ENCODE peak calls at places on chromosomes 1 and 21, in four cellular contexts. O is stomach, J is endothelial cell of umbilical vein, T is tibial nerve. R is an unnamed sample. For H3K4me1, the result is how much of the 10 kb centered on the place peaks cover.

GRCh38 chr1:175208773-175209492 is 16.4 kb upstream of the KIAA0040 start:
- DNase-seq in O (no peak), T (no peak), J (no peak), R (no peak)

GRCh38 chr1:12097321-12097720 is 34.2 kb downstream of the TNFRSF8 start:
- DNase-seq in T (no peak), O (no peak), J (no peak), R (no peak)

GRCh38 chr1:23791434-23792047 is 596 bp downstream of the LYPLA2 start:
- DNase-seq in J (no peak), O (peak), T (no peak), R (peak)

GRCh38 chr1:109185990-109186703 is 27.6 kb upstream of the SARS1 start:
- DNase-seq in J (no peak), T (no peak), O (no peak), R (peak)

GRCh38 chr1:176626572-176627061 is 163.6 kb downstream of the PAPPA2 start:
- DNase-seq in O (no peak), J (no peak), T (no peak), R (no peak)

GRCh38 chr1:151991663-151992344 is 1.9 kb downstream of the S100A10 start:
- DNase-seq in J (peak), O (no peak), T (no peak), R (no peak)

GRCh38 chr1:224923726-224924125 is 5.7 kb upstream of the DNAH14 start:
- DNase-seq in T (no peak), J (no peak), O (no peak), R (no peak)

GRCh38 chr1:51519048-51519856 is at the start of gene EPS15:
- DNase-seq in T (peak), J (peak), O (peak), R (peak)

GRCh38 chr1:24765308-24765988 is 20.2 kb downstream of the CLIC4 start:
- DNase-seq in T (no peak), J (peak), O (no peak), R (no peak)

GRCh38 chr21:20814090-20814489 is 184.1 kb upstream of the NCAM2 start:
- DNase-seq in J (no peak), O (no peak), T (no peak), R (no peak)

GRCh38 chr1:41743361-41743760 is 175.4 kb downstream of the HIVEP3 start:
- DNase-seq in T (no peak), O (no peak), J (no peak), R (no peak)

GRCh38 chr21:24941316-24942185 is 665.7 kb downstream of the MRPL39 start:
- DNase-seq in O (peak), T (no peak), J (no peak), R (no peak)

GRCh38 chr1:218785928-218786327 is 387.8 kb upstream of the LYPLAL1 start:
- DNase-seq in J (peak), O (no peak), T (peak), R (peak)

GRCh38 chr21:44935533-44935927 is 4.3 kb upstream of the SLX9 start:
- DNase-seq in O (no peak), J (no peak), T (no peak), R (no peak)

GRCh38 chr21:14403681-14404318 is 20.9 kb upstream of the HSPA13 start:
- DNase-seq in T (no peak), O (no peak), J (peak), R (no peak)

GRCh38 chr21:44926364-44927101 is 5.8 kb upstream of the ITGB2 start:
- DNase-seq in T (no peak), J (no peak), O (no peak), R (no peak)

GRCh38 chr1:92754000-92754787 is 30.7 kb downstream of the EVI5 start:
- DNase-seq in O (no peak), J (no peak), T (no peak), R (no peak)

GRCh38 chr1:67312630-67313029 is 5.0 kb downstream of the IL12RB2 start:
- DNase-seq in T (no peak), O (no peak), J (no peak), R (no peak)

DNA sequence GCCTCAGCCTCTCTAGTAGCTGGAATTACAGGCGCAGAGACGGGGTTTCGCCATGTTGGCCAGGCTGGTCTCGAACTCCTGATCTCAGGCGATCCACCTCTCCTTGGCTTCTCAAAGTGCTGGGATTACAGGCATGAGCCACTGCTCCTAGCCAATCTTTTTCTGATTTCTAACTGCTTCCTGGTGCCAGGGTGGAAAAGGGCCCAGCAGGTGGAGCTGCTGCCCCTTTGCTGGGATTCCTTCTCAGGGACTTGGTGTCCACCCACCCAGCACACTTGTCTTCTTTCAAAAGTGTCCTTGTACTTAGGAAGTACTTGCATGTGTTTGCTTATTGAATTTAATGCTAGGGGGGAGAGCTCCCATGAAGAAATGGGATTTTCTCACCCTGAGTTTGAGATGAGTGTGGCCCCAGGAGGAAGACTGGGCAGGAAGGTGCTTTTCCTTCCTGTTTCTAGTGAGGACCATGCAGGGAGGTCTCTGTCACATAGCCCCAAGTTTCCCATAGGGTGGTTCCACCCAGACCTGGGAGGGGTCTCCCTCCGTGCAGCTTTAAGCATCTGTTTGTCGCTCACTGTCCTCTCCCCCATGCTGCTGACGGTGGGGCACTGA is 14.2 kb downstream of the UTP11 start:
- DNase-seq in T (no peak), O (peak), J (peak), R (peak)
- TF ChIP-seq POLR2A in T (no peak), O (no peak), J (no peak), R (no peak)

GRCh38 chr1:208149776-208150514 is 94.2 kb downstream of the PLXNA2 start:
- DNase-seq in T (peak), O (peak), J (no peak), R (peak)
- H3K4me1 ChIP-seq in T (under half), O (half or more), J (under half), R (half or more)

GRCh38 chr1:53063744-53064515 is 1.9 kb downstream of the PODN start:
- DNase-seq in T (no peak), J (no peak), O (no peak), R (no peak)

GRCh38 chr1:53060580-53060979 is 1.4 kb upstream of the PODN start:
- DNase-seq in O (no peak), J (no peak), T (peak), R (no peak)

GRCh38 chr1:53062731-53063591 is 948 bp downstream of the PODN start:
- DNase-seq in T (no peak), O (no peak), J (no peak), R (peak)

GRCh38 chr1:53061859-53062714 is at the start of gene PODN:
- DNase-seq in T (peak), O (no peak), J (no peak), R (no peak)

DNA sequence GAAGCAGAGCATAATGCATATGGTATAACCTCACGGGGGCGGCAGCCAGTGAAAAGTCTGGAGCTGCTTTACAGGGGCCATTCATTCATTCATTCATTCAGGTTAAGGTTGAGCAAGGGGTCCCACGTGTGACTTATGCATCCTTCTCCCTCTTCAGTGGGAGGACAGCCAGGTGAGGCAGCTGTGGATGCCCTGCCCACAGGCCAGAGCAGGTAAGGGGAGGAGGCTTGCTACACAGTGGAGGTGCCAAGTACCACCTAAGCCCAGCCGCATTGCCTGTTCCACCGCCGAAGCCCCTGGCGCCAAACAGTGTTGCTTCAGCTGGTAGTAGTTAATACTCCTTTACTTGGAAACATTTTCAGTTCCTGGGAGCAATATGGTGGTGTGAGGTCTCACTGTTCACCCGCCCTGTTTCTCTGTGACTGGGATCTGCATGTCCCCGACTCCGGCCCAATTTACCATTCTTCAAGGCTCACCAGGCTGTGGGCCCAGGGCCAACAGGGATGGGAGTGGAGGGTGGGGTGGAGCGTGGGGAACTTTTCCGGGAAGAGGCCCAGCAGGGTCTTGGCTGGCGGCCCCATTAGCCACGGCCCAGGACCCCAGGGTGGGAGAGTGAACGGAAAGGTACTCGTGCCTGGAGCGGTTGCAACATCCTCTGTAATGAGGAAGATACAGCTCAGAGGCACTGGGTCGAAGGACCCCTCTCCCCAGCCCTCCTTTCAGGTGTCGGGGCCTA is 722 bp upstream of the PODN start:
- DNase-seq in T (peak), J (no peak), O (no peak), R (peak)
- H3K27ac ChIP-seq in T (peak), J (no peak), O (peak), R (peak)

DNA sequence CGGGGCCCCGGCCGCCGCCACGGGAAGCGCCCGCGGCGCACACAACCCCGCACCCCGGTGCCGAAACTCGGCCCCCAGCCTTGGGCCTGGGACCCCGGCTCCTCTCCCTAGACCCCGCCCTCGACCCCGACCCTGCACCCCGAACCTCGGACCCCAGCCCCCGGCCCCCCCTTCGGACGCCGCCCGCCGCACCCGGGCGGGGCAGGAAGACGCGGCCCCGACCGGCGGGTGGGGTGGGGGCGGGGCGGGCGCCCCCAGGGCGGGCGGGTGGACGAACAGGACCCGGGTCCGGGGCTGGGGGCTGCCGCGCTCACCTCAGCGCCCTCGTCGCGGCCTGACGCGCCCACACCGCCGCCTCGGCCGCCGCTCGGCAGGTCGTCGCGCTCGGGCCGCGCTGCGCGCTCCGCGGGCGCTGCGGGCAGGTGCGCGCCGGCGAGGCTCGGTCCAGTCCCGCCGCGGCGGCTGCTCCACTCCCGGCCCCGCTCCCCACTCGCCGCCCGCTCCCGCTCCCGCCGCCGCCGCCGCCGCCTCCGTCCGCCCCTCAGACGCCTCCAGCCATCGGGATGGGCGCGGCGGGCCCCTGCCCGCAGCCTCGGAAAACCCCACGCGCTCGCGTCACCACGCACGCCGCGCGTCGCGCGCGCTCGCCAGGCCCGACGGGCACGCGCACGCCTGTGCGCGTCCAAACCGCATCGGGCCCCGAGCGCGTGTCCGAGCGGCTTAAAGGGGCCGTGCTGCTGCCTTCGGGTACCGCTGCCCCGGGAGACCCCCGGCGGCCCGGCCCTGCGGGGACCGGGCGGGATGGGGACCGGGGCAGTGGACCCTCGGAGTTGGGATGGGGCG is at the start of gene GNB1:
- DNase-seq in T (peak), J (peak), O (peak), R (peak)
- TF ChIP-seq POLR2A in T (peak), J (no peak), O (no peak), R (peak)

DNA sequence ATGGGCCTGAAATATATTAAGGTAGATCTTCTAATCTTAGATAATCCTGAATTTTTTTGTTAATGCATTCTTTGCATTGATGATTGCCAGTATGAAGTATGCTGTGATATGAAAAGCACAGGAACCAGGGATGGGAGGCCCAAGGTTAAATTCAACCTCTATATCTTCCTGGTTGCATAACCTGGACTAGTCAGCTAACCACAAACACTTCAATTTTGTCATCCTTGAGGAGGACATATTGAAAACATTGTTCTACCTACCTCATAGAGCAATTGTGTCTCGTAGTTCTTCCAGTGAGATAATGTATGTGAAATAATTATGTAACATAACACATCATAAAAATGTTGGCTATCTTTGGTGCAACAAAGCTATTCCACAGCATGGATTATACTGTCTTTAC is 25.6 kb downstream of the PDC start:
- DNase-seq in O (no peak), T (no peak), J (no peak), R (no peak)
- H3K4me1 ChIP-seq in O (under half), T (under half), J (under half), R (under half)

DNA sequence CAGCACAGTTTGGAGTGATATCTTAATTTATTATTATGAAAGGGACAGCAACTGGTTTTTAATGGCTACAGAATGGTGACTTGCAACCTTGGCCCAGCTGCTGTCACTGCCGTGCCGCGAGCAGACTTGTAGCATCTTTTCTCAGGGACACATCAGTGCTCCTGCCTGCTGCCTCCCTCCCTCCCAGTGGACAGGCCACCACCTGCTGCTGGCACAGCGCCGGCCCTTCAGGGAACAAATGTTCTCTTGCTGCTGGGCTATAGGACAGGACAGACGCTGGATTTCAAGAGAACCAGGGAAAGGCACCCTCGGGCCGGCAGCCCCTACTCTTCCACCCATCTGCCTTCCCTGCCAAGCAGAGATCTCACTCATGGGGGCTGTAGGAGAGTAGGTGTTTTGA is 413.8 kb upstream of the NFIA start:
- DNase-seq in O (no peak), T (no peak), J (no peak), R (no peak)
- H3K27ac ChIP-seq in O (no peak), T (no peak), J (no peak), R (no peak)

DNA sequence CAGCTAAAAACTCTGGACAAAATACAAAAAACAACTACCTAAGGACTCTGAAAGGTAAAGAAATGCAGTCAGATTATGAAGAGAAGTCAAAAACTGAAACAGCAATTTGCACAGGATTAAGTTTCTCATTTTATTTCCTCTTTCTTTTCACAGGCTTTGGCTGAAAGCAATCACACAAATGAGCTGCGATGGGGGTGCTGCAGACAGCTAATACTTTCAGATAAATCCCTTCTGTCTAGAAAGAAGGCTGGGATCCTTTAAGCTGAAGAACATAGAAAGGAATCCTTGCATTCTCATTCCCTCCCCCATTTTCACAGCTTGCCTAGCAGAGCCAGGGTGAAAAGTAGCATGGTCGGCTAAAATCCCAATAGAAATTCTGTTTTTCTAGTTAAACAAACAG is 32.0 kb upstream of the PRDX6 start:
- DNase-seq in O (no peak), J (no peak), T (no peak), R (no peak)
- TF ChIP-seq POLR2A in O (no peak), J (no peak), T (no peak), R (no peak)

GRCh38 chr1:36166938-36167910 is 11.3 kb downstream of the MAP7D1 start:
- DNase-seq in T (no peak), O (no peak), J (no peak), R (no peak)

GRCh38 chr1:36164399-36164798 is 8.4 kb downstream of the MAP7D1 start:
- DNase-seq in J (no peak), O (no peak), T (no peak), R (no peak)

GRCh38 chr1:36166136-36166535 is 10.2 kb downstream of the MAP7D1 start:
- DNase-seq in O (no peak), T (no peak), J (no peak), R (no peak)

GRCh38 chr1:36163426-36163825 is 7.5 kb downstream of the MAP7D1 start:
- DNase-seq in J (no peak), O (no peak), T (no peak), R (no peak)

DNA sequence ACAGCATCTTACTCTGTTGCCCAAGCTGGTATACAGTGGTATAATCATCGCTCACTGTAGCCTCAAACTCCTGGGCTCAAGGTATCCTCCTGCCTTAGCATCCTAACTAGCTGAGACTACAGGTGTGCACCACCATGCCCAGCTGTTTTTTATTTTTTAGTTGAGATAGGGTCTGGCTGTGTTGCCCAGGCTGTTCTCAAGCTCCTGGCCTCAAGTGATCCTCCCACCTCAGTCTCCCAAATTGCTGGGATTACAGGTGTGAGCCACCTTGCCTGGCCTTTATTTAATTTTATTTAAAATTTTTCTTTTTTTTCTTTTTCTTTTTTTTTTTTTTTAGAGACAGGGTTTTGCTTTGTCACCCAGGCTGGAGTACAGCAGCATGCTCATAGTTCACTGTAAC is 9.2 kb downstream of the MAP7D1 start:
- DNase-seq in O (no peak), J (no peak), T (no peak), R (no peak)
- H3K4me1 ChIP-seq in O (half or more), J (under half), T (under half), R (under half)

R was measured in thyroid gland.